ENCODE peak calls at places on chromosomes 1 and 21, in seven cellular contexts. One of them, this sample, is unnamed.

GRCh38 chr1:169488157-169488556 is 2.4 kb upstream of the SLC19A2 start:
- DNase-seq in endothelial cell: no peak
- DNase-seq in Peyer's patch: no peak
- DNase-seq in T-helper 9 cell: no peak
- DNase-seq in hepatic stellate cell: no peak
- DNase-seq in activated naive CD4-positive, alpha-beta T cell treated with anti-CD3 and anti-CD28 coated beads for 36 hours: no peak
- DNase-seq in A172: no peak
- DNase-seq in this sample: no peak

GRCh38 chr1:208231929-208232360 is 12.2 kb downstream of the PLXNA2 start:
- DNase-seq in endothelial cell: no peak
- DNase-seq in hepatic stellate cell: peak
- DNase-seq in T-helper 9 cell: no peak
- DNase-seq in activated naive CD4-positive, alpha-beta T cell treated with anti-CD3 and anti-CD28 coated beads for 36 hours: no peak
- DNase-seq in Peyer's patch: no peak
- DNase-seq in A172: no peak
- DNase-seq in this sample: peak

GRCh38 chr1:83998205-83998598 is 730 bp downstream of the TTLL7 start:
- DNase-seq in activated naive CD4-positive, alpha-beta T cell treated with anti-CD3 and anti-CD28 coated beads for 36 hours: no peak
- DNase-seq in Peyer's patch: no peak
- DNase-seq in endothelial cell: no peak
- DNase-seq in A172: peak
- DNase-seq in hepatic stellate cell: peak
- DNase-seq in T-helper 9 cell: no peak
- DNase-seq in this sample: no peak

GRCh38 chr1:71390518-71390917 is 309.7 kb upstream of the ZRANB2 start:
- DNase-seq in T-helper 9 cell: no peak
- DNase-seq in endothelial cell: no peak
- DNase-seq in A172: no peak
- DNase-seq in activated naive CD4-positive, alpha-beta T cell treated with anti-CD3 and anti-CD28 coated beads for 36 hours: no peak
- DNase-seq in Peyer's patch: no peak
- DNase-seq in hepatic stellate cell: no peak
- DNase-seq in this sample: no peak

GRCh38 chr1:179247923-179248322 is 18.4 kb upstream of the ABL2 start:
- DNase-seq in hepatic stellate cell: no peak
- DNase-seq in Peyer's patch: no peak
- DNase-seq in endothelial cell: no peak
- DNase-seq in T-helper 9 cell: no peak
- DNase-seq in A172: no peak
- DNase-seq in activated naive CD4-positive, alpha-beta T cell treated with anti-CD3 and anti-CD28 coated beads for 36 hours: no peak
- DNase-seq in this sample: no peak

GRCh38 chr1:183869671-183870070 is 64.8 kb downstream of the RGL1 start:
- DNase-seq in hepatic stellate cell: no peak
- DNase-seq in T-helper 9 cell: no peak
- DNase-seq in A172: no peak
- DNase-seq in endothelial cell: no peak
- DNase-seq in Peyer's patch: no peak
- DNase-seq in activated naive CD4-positive, alpha-beta T cell treated with anti-CD3 and anti-CD28 coated beads for 36 hours: no peak
- DNase-seq in this sample: no peak

GRCh38 chr1:13732971-13733667 is 33.1 kb downstream of the PRDM2 start:
- DNase-seq in activated naive CD4-positive, alpha-beta T cell treated with anti-CD3 and anti-CD28 coated beads for 36 hours: peak
- DNase-seq in T-helper 9 cell: peak
- DNase-seq in hepatic stellate cell: no peak
- DNase-seq in endothelial cell: no peak
- DNase-seq in Peyer's patch: no peak
- DNase-seq in A172: no peak
- DNase-seq in this sample: no peak

GRCh38 chr1:5996641-5997270 is 4.5 kb upstream of the NPHP4 start:
- DNase-seq in activated naive CD4-positive, alpha-beta T cell treated with anti-CD3 and anti-CD28 coated beads for 36 hours: no peak
- DNase-seq in T-helper 9 cell: no peak
- DNase-seq in endothelial cell: no peak
- DNase-seq in Peyer's patch: no peak
- DNase-seq in hepatic stellate cell: no peak
- DNase-seq in A172: no peak
- DNase-seq in this sample: no peak

GRCh38 chr21:45971487-45972352 is 9.8 kb upstream of the COL6A1 start:
- DNase-seq in activated naive CD4-positive, alpha-beta T cell treated with anti-CD3 and anti-CD28 coated beads for 36 hours: no peak
- DNase-seq in endothelial cell: no peak
- DNase-seq in hepatic stellate cell: peak
- DNase-seq in T-helper 9 cell: no peak
- DNase-seq in Peyer's patch: peak
- DNase-seq in A172: peak
- DNase-seq in this sample: no peak

GRCh38 chr1:201696217-201696761 is 132.7 kb upstream of the IPO9 start:
- DNase-seq in hepatic stellate cell: peak
- DNase-seq in T-helper 9 cell: no peak
- DNase-seq in Peyer's patch: peak
- DNase-seq in endothelial cell: no peak
- DNase-seq in activated naive CD4-positive, alpha-beta T cell treated with anti-CD3 and anti-CD28 coated beads for 36 hours: no peak
- DNase-seq in A172: peak
- DNase-seq in this sample: peak

GRCh38 chr1:39759436-39759726 is 11.8 kb downstream of the OXCT2 start:
- DNase-seq in T-helper 9 cell: no peak
- DNase-seq in endothelial cell: no peak
- DNase-seq in hepatic stellate cell: no peak
- DNase-seq in activated naive CD4-positive, alpha-beta T cell treated with anti-CD3 and anti-CD28 coated beads for 36 hours: no peak
- DNase-seq in Peyer's patch: no peak
- DNase-seq in A172: no peak
- DNase-seq in this sample: no peak

GRCh38 chr1:155086182-155086741 is 7.6 kb downstream of the EFNA3 start:
- DNase-seq in T-helper 9 cell: peak
- DNase-seq in Peyer's patch: peak
- DNase-seq in hepatic stellate cell: peak
- DNase-seq in activated naive CD4-positive, alpha-beta T cell treated with anti-CD3 and anti-CD28 coated beads for 36 hours: peak
- DNase-seq in A172: peak
- DNase-seq in endothelial cell: peak
- DNase-seq in this sample: peak

GRCh38 chr1:218785928-218786327 is 387.8 kb upstream of the LYPLAL1 start:
- DNase-seq in endothelial cell: no peak
- DNase-seq in activated naive CD4-positive, alpha-beta T cell treated with anti-CD3 and anti-CD28 coated beads for 36 hours: no peak
- DNase-seq in hepatic stellate cell: peak
- DNase-seq in T-helper 9 cell: no peak
- DNase-seq in A172: no peak
- DNase-seq in Peyer's patch: no peak
- DNase-seq in this sample: no peak

GRCh38 chr1:162889989-162890388 is 29.0 kb upstream of the CCDC190 start:
- DNase-seq in hepatic stellate cell: no peak
- DNase-seq in T-helper 9 cell: no peak
- DNase-seq in A172: no peak
- DNase-seq in activated naive CD4-positive, alpha-beta T cell treated with anti-CD3 and anti-CD28 coated beads for 36 hours: no peak
- DNase-seq in Peyer's patch: no peak
- DNase-seq in endothelial cell: no peak
- DNase-seq in this sample: no peak

GRCh38 chr1:222918746-222919477 is 104.1 kb downstream of the DISP1 start:
- DNase-seq in Peyer's patch: no peak
- DNase-seq in hepatic stellate cell: no peak
- DNase-seq in endothelial cell: no peak
- DNase-seq in T-helper 9 cell: no peak
- DNase-seq in A172: no peak
- DNase-seq in activated naive CD4-positive, alpha-beta T cell treated with anti-CD3 and anti-CD28 coated beads for 36 hours: no peak
- DNase-seq in this sample: no peak

GRCh38 chr1:112395832-112396667 is at the start of gene CTTNBP2NL:
- DNase-seq in endothelial cell: peak
- DNase-seq in hepatic stellate cell: peak
- DNase-seq in T-helper 9 cell: peak
- DNase-seq in Peyer's patch: peak
- DNase-seq in activated naive CD4-positive, alpha-beta T cell treated with anti-CD3 and anti-CD28 coated beads for 36 hours: peak
- DNase-seq in A172: peak
- DNase-seq in this sample: peak

GRCh38 chr1:27403065-27403726 is 10.8 kb downstream of the GPR3 start:
- DNase-seq in A172: no peak
- DNase-seq in T-helper 9 cell: no peak
- DNase-seq in hepatic stellate cell: peak
- DNase-seq in activated naive CD4-positive, alpha-beta T cell treated with anti-CD3 and anti-CD28 coated beads for 36 hours: peak
- DNase-seq in Peyer's patch: peak
- DNase-seq in endothelial cell: no peak
- DNase-seq in this sample: no peak

GRCh38 chr1:148315081-148315811 is 163.2 kb upstream of the NBPF11 start:
- DNase-seq in activated naive CD4-positive, alpha-beta T cell treated with anti-CD3 and anti-CD28 coated beads for 36 hours: peak
- DNase-seq in Peyer's patch: no peak
- DNase-seq in hepatic stellate cell: no peak
- DNase-seq in T-helper 9 cell: no peak
- DNase-seq in A172: peak
- DNase-seq in endothelial cell: no peak
- DNase-seq in this sample: no peak

GRCh38 chr1:45410850-45411509 is 70.7 kb upstream of the MUTYH start:
- DNase-seq in T-helper 9 cell: no peak
- DNase-seq in hepatic stellate cell: no peak
- DNase-seq in activated naive CD4-positive, alpha-beta T cell treated with anti-CD3 and anti-CD28 coated beads for 36 hours: no peak
- DNase-seq in A172: peak
- DNase-seq in endothelial cell: no peak
- DNase-seq in Peyer's patch: no peak
- DNase-seq in this sample: no peak

GRCh38 chr1:199007423-199007822 is 368.6 kb downstream of the PTPRC start:
- DNase-seq in T-helper 9 cell: no peak
- DNase-seq in Peyer's patch: no peak
- DNase-seq in hepatic stellate cell: no peak
- DNase-seq in endothelial cell: no peak
- DNase-seq in A172: no peak
- DNase-seq in activated naive CD4-positive, alpha-beta T cell treated with anti-CD3 and anti-CD28 coated beads for 36 hours: no peak
- DNase-seq in this sample: no peak

GRCh38 chr21:31798842-31799691 is 67.1 kb upstream of the SCAF4 start:
- DNase-seq in A172: no peak
- DNase-seq in activated naive CD4-positive, alpha-beta T cell treated with anti-CD3 and anti-CD28 coated beads for 36 hours: no peak
- DNase-seq in T-helper 9 cell: no peak
- DNase-seq in hepatic stellate cell: no peak
- DNase-seq in endothelial cell: no peak
- DNase-seq in Peyer's patch: no peak
- DNase-seq in this sample: peak

GRCh38 chr1:75067975-75068374 is 66.2 kb upstream of the LHX8 start:
- DNase-seq in endothelial cell: no peak
- DNase-seq in hepatic stellate cell: no peak
- DNase-seq in T-helper 9 cell: no peak
- DNase-seq in A172: no peak
- DNase-seq in Peyer's patch: no peak
- DNase-seq in activated naive CD4-positive, alpha-beta T cell treated with anti-CD3 and anti-CD28 coated beads for 36 hours: no peak
- DNase-seq in this sample: no peak

GRCh38 chr1:8747879-8748825 is 69.3 kb downstream of the RERE start:
- DNase-seq in endothelial cell: no peak
- DNase-seq in A172: no peak
- DNase-seq in activated naive CD4-positive, alpha-beta T cell treated with anti-CD3 and anti-CD28 coated beads for 36 hours: no peak
- DNase-seq in T-helper 9 cell: no peak
- DNase-seq in Peyer's patch: no peak
- DNase-seq in hepatic stellate cell: no peak
- DNase-seq in this sample: no peak

GRCh38 chr1:158972841-158973240 is 36.9 kb upstream of the IFI16 start:
- DNase-seq in hepatic stellate cell: no peak
- DNase-seq in activated naive CD4-positive, alpha-beta T cell treated with anti-CD3 and anti-CD28 coated beads for 36 hours: peak
- DNase-seq in A172: no peak
- DNase-seq in endothelial cell: peak
- DNase-seq in T-helper 9 cell: no peak
- DNase-seq in Peyer's patch: peak
- DNase-seq in this sample: no peak

GRCh38 chr1:10938741-10939417 is 73.6 kb upstream of the TARDBP start:
- DNase-seq in activated naive CD4-positive, alpha-beta T cell treated with anti-CD3 and anti-CD28 coated beads for 36 hours: no peak
- DNase-seq in endothelial cell: no peak
- DNase-seq in Peyer's patch: no peak
- DNase-seq in hepatic stellate cell: no peak
- DNase-seq in A172: no peak
- DNase-seq in T-helper 9 cell: no peak
- DNase-seq in this sample: no peak

GRCh38 chr1:245621589-245621988 is 466.8 kb downstream of the KIF26B start:
- DNase-seq in A172: peak
- DNase-seq in T-helper 9 cell: no peak
- DNase-seq in endothelial cell: no peak
- DNase-seq in hepatic stellate cell: no peak
- DNase-seq in activated naive CD4-positive, alpha-beta T cell treated with anti-CD3 and anti-CD28 coated beads for 36 hours: no peak
- DNase-seq in Peyer's patch: no peak
- DNase-seq in this sample: peak

GRCh38 chr21:36479415-36480402 is at the start of gene CLDN14:
- DNase-seq in Peyer's patch: no peak
- DNase-seq in activated naive CD4-positive, alpha-beta T cell treated with anti-CD3 and anti-CD28 coated beads for 36 hours: no peak
- DNase-seq in T-helper 9 cell: no peak
- DNase-seq in hepatic stellate cell: no peak
- DNase-seq in endothelial cell: no peak
- DNase-seq in A172: no peak
- DNase-seq in this sample: no peak

GRCh38 chr1:212630159-212630900 is 21.8 kb downstream of the ATF3 start:
- DNase-seq in Peyer's patch: peak
- DNase-seq in activated naive CD4-positive, alpha-beta T cell treated with anti-CD3 and anti-CD28 coated beads for 36 hours: peak
- DNase-seq in endothelial cell: peak
- DNase-seq in T-helper 9 cell: peak
- DNase-seq in hepatic stellate cell: peak
- DNase-seq in A172: peak
- DNase-seq in this sample: peak

This sample was measured in RWPE1.